ENCODE peak calls at places on chromosomes 3 and 15, in eight cellular contexts. One of them, this sample, is unnamed.
A peak's percentile ranks its signal among the peaks of the same experiment; 100 is the strongest.

GRCh38 chr3:188749010-188749617 is 422.7 kb upstream of the TPRG1 start:
- DNase-seq in fibroblast of the aortic adventitia: no peak
- DNase-seq in lower lobe of right lung: no peak
- DNase-seq in NCI-H510A treated with DMSO at 0.1 percent for 48 hours: no peak
- DNase-seq in GM19239: no peak
- DNase-seq in left kidney: peak; percentile 28
- DNase-seq in left colon: no peak
- DNase-seq in brain microvascular endothelial cell: no peak
- DNase-seq in this sample: no peak

GRCh38 chr15:101150723-101151040 is 101.2 kb downstream of the CHSY1 start:
- DNase-seq in fibroblast of the aortic adventitia: no peak
- DNase-seq in lower lobe of right lung: peak; percentile 4
- DNase-seq in NCI-H510A treated with DMSO at 0.1 percent for 48 hours: no peak
- DNase-seq in GM19239: no peak
- DNase-seq in left kidney: no peak
- DNase-seq in left colon: no peak
- DNase-seq in brain microvascular endothelial cell: no peak
- DNase-seq in this sample: no peak

GRCh38 chr3:75295013-75295412 is 369.1 kb upstream of the FRG2C start:
- DNase-seq in fibroblast of the aortic adventitia: no peak
- DNase-seq in lower lobe of right lung: no peak
- DNase-seq in NCI-H510A treated with DMSO at 0.1 percent for 48 hours: peak; percentile 8
- DNase-seq in GM19239: no peak
- DNase-seq in left kidney: peak; percentile 29
- DNase-seq in left colon: no peak
- DNase-seq in brain microvascular endothelial cell: no peak
- DNase-seq in this sample: no peak

GRCh38 chr3:71857926-71858325 is 73.0 kb upstream of the PROK2 start:
- DNase-seq in fibroblast of the aortic adventitia: no peak
- DNase-seq in lower lobe of right lung: no peak
- DNase-seq in NCI-H510A treated with DMSO at 0.1 percent for 48 hours: no peak
- DNase-seq in GM19239: no peak
- DNase-seq in left kidney: no peak
- DNase-seq in left colon: no peak
- DNase-seq in brain microvascular endothelial cell: no peak
- DNase-seq in this sample: no peak

GRCh38 chr15:79091204-79091867 is 756 bp upstream of the RASGRF1 start:
- DNase-seq in fibroblast of the aortic adventitia: no peak
- DNase-seq in lower lobe of right lung: no peak
- DNase-seq in NCI-H510A treated with DMSO at 0.1 percent for 48 hours: peak; percentile 7
- DNase-seq in GM19239: no peak
- DNase-seq in left kidney: peak; percentile 56
- DNase-seq in left colon: no peak
- DNase-seq in brain microvascular endothelial cell: no peak
- DNase-seq in this sample: peak; percentile 35

GRCh38 chr15:58457466-58457965 is 25.7 kb downstream of the LIPC start:
- DNase-seq in fibroblast of the aortic adventitia: peak; percentile 71
- DNase-seq in lower lobe of right lung: no peak
- DNase-seq in NCI-H510A treated with DMSO at 0.1 percent for 48 hours: no peak
- DNase-seq in GM19239: peak; percentile 30
- DNase-seq in left kidney: no peak
- DNase-seq in left colon: no peak
- DNase-seq in brain microvascular endothelial cell: peak; percentile 74
- DNase-seq in this sample: no peak

GRCh38 chr3:14691239-14691638 is 16.3 kb downstream of the C3orf20 start:
- DNase-seq in fibroblast of the aortic adventitia: no peak
- DNase-seq in lower lobe of right lung: no peak
- DNase-seq in NCI-H510A treated with DMSO at 0.1 percent for 48 hours: no peak
- DNase-seq in GM19239: no peak
- DNase-seq in left kidney: no peak
- DNase-seq in left colon: no peak
- DNase-seq in brain microvascular endothelial cell: no peak
- DNase-seq in this sample: no peak

GRCh38 chr3:171348121-171348520 is 112.1 kb downstream of the TNIK start:
- DNase-seq in fibroblast of the aortic adventitia: peak; percentile 45
- DNase-seq in lower lobe of right lung: no peak
- DNase-seq in NCI-H510A treated with DMSO at 0.1 percent for 48 hours: no peak
- DNase-seq in GM19239: no peak
- DNase-seq in left kidney: peak; percentile 16
- DNase-seq in left colon: no peak
- DNase-seq in brain microvascular endothelial cell: peak; percentile 20
- DNase-seq in this sample: no peak

GRCh38 chr3:73669268-73669667 is 44.5 kb upstream of the PDZRN3 start:
- DNase-seq in fibroblast of the aortic adventitia: peak; percentile 36
- DNase-seq in lower lobe of right lung: no peak
- DNase-seq in NCI-H510A treated with DMSO at 0.1 percent for 48 hours: no peak
- DNase-seq in GM19239: no peak
- DNase-seq in left kidney: no peak
- DNase-seq in left colon: no peak
- DNase-seq in brain microvascular endothelial cell: peak; percentile 50
- DNase-seq in this sample: no peak

GRCh38 chr15:80776420-80777045 is 2.6 kb upstream of the CEMIP start:
- DNase-seq in fibroblast of the aortic adventitia: peak; percentile 84
- DNase-seq in lower lobe of right lung: peak; percentile 66
- DNase-seq in NCI-H510A treated with DMSO at 0.1 percent for 48 hours: peak; percentile 62
- DNase-seq in GM19239: peak; percentile 72
- DNase-seq in left kidney: peak; percentile 89
- DNase-seq in left colon: peak; percentile 71
- DNase-seq in brain microvascular endothelial cell: peak; percentile 80
- DNase-seq in this sample: no peak

GRCh38 chr3:103684956-103685355 is 1250.1 kb downstream of the ZPLD1 start:
- DNase-seq in fibroblast of the aortic adventitia: no peak
- DNase-seq in lower lobe of right lung: no peak
- DNase-seq in NCI-H510A treated with DMSO at 0.1 percent for 48 hours: no peak
- DNase-seq in GM19239: no peak
- DNase-seq in left kidney: peak; percentile 11
- DNase-seq in left colon: no peak
- DNase-seq in brain microvascular endothelial cell: no peak
- DNase-seq in this sample: no peak

GRCh38 chr3:4689021-4689420 is 195.9 kb downstream of the ITPR1 start:
- DNase-seq in fibroblast of the aortic adventitia: no peak
- DNase-seq in lower lobe of right lung: no peak
- DNase-seq in NCI-H510A treated with DMSO at 0.1 percent for 48 hours: no peak
- DNase-seq in GM19239: no peak
- DNase-seq in left kidney: no peak
- DNase-seq in left colon: no peak
- DNase-seq in brain microvascular endothelial cell: no peak
- DNase-seq in this sample: no peak

GRCh38 chr3:12785096-12785495 is 11.4 kb upstream of the CAND2 start:
- DNase-seq in fibroblast of the aortic adventitia: no peak
- DNase-seq in lower lobe of right lung: no peak
- DNase-seq in NCI-H510A treated with DMSO at 0.1 percent for 48 hours: no peak
- DNase-seq in GM19239: no peak
- DNase-seq in left kidney: no peak
- DNase-seq in left colon: no peak
- DNase-seq in brain microvascular endothelial cell: no peak
- DNase-seq in this sample: no peak

GRCh38 chr3:73772599-73772998 is 147.9 kb upstream of the PDZRN3 start:
- DNase-seq in fibroblast of the aortic adventitia: no peak
- DNase-seq in lower lobe of right lung: no peak
- DNase-seq in NCI-H510A treated with DMSO at 0.1 percent for 48 hours: no peak
- DNase-seq in GM19239: no peak
- DNase-seq in left kidney: peak; percentile 37
- DNase-seq in left colon: no peak
- DNase-seq in brain microvascular endothelial cell: no peak
- DNase-seq in this sample: no peak

GRCh38 chr3:134277271-134277670 is 26.6 kb upstream of the RYK start:
- DNase-seq in fibroblast of the aortic adventitia: no peak
- DNase-seq in lower lobe of right lung: no peak
- DNase-seq in NCI-H510A treated with DMSO at 0.1 percent for 48 hours: no peak
- DNase-seq in GM19239: no peak
- DNase-seq in left kidney: peak; percentile 50
- DNase-seq in left colon: no peak
- DNase-seq in brain microvascular endothelial cell: no peak
- DNase-seq in this sample: no peak

GRCh38 chr3:109098245-109098644 is 19.7 kb downstream of the MORC1 start:
- DNase-seq in fibroblast of the aortic adventitia: no peak
- DNase-seq in lower lobe of right lung: no peak
- DNase-seq in NCI-H510A treated with DMSO at 0.1 percent for 48 hours: peak; percentile 22
- DNase-seq in GM19239: no peak
- DNase-seq in left kidney: peak; percentile 67
- DNase-seq in left colon: no peak
- DNase-seq in brain microvascular endothelial cell: no peak
- DNase-seq in this sample: no peak

GRCh38 chr3:58434990-58435389 is 1.4 kb upstream of the PDHB start:
- DNase-seq in fibroblast of the aortic adventitia: peak; percentile 86
- DNase-seq in lower lobe of right lung: no peak
- DNase-seq in NCI-H510A treated with DMSO at 0.1 percent for 48 hours: no peak
- DNase-seq in GM19239: no peak
- DNase-seq in left kidney: no peak
- DNase-seq in left colon: no peak
- DNase-seq in brain microvascular endothelial cell: peak; percentile 32
- DNase-seq in this sample: no peak

GRCh38 chr3:115651599-115651998 is 28.3 kb downstream of the GAP43 start:
- DNase-seq in fibroblast of the aortic adventitia: no peak
- DNase-seq in lower lobe of right lung: no peak
- DNase-seq in NCI-H510A treated with DMSO at 0.1 percent for 48 hours: no peak
- DNase-seq in GM19239: no peak
- DNase-seq in left kidney: no peak
- DNase-seq in left colon: no peak
- DNase-seq in brain microvascular endothelial cell: no peak
- DNase-seq in this sample: no peak

GRCh38 chr15:71532994-71533393 is 277.4 kb upstream of the NR2E3 start:
- DNase-seq in fibroblast of the aortic adventitia: peak; percentile 49
- DNase-seq in lower lobe of right lung: no peak
- DNase-seq in NCI-H510A treated with DMSO at 0.1 percent for 48 hours: peak; percentile 6
- DNase-seq in GM19239: peak; percentile 9
- DNase-seq in left kidney: peak; percentile 26
- DNase-seq in left colon: no peak
- DNase-seq in brain microvascular endothelial cell: peak; percentile 15
- DNase-seq in this sample: no peak

GRCh38 chr3:131794766-131795381 is 239.9 kb downstream of the CPNE4 start:
- DNase-seq in fibroblast of the aortic adventitia: peak; percentile 80
- DNase-seq in lower lobe of right lung: no peak
- DNase-seq in NCI-H510A treated with DMSO at 0.1 percent for 48 hours: peak; percentile 47
- DNase-seq in GM19239: peak; percentile 23
- DNase-seq in left kidney: peak; percentile 69
- DNase-seq in left colon: no peak
- DNase-seq in brain microvascular endothelial cell: peak; percentile 54
- DNase-seq in this sample: no peak

GRCh38 chr15:74964794-74965193 is 8.2 kb upstream of the RPP25 start:
- DNase-seq in fibroblast of the aortic adventitia: no peak
- DNase-seq in lower lobe of right lung: no peak
- DNase-seq in NCI-H510A treated with DMSO at 0.1 percent for 48 hours: no peak
- DNase-seq in GM19239: no peak
- DNase-seq in left kidney: peak; percentile 37
- DNase-seq in left colon: no peak
- DNase-seq in brain microvascular endothelial cell: peak; percentile 39
- DNase-seq in this sample: no peak

GRCh38 chr3:55169161-55169560 is 241.3 kb upstream of the LRTM1 start:
- DNase-seq in fibroblast of the aortic adventitia: no peak
- DNase-seq in lower lobe of right lung: no peak
- DNase-seq in NCI-H510A treated with DMSO at 0.1 percent for 48 hours: no peak
- DNase-seq in GM19239: no peak
- DNase-seq in left kidney: no peak
- DNase-seq in left colon: no peak
- DNase-seq in brain microvascular endothelial cell: no peak
- DNase-seq in this sample: no peak

GRCh38 chr3:126487151-126487771 is 11.6 kb upstream of the ZXDC start:
- DNase-seq in fibroblast of the aortic adventitia: no peak
- DNase-seq in lower lobe of right lung: peak; percentile 49
- DNase-seq in NCI-H510A treated with DMSO at 0.1 percent for 48 hours: no peak
- DNase-seq in GM19239: no peak
- DNase-seq in left kidney: peak; percentile 58
- DNase-seq in left colon: no peak
- DNase-seq in brain microvascular endothelial cell: no peak
- DNase-seq in this sample: no peak

GRCh38 chr3:184429786-184430185 is 49.9 kb downstream of the CHRD start:
- DNase-seq in fibroblast of the aortic adventitia: no peak
- DNase-seq in lower lobe of right lung: no peak
- DNase-seq in NCI-H510A treated with DMSO at 0.1 percent for 48 hours: no peak
- DNase-seq in GM19239: no peak
- DNase-seq in left kidney: no peak
- DNase-seq in left colon: no peak
- DNase-seq in brain microvascular endothelial cell: no peak
- DNase-seq in this sample: no peak

GRCh38 chr3:189787622-189788021 is 156.4 kb downstream of the TP63 start:
- DNase-seq in fibroblast of the aortic adventitia: peak; percentile 58
- DNase-seq in lower lobe of right lung: no peak
- DNase-seq in NCI-H510A treated with DMSO at 0.1 percent for 48 hours: no peak
- DNase-seq in GM19239: no peak
- DNase-seq in left kidney: no peak
- DNase-seq in left colon: no peak
- DNase-seq in brain microvascular endothelial cell: peak; percentile 8
- DNase-seq in this sample: no peak

GRCh38 chr3:175129126-175129525 is 270.0 kb downstream of the NAALADL2 start:
- DNase-seq in fibroblast of the aortic adventitia: peak; percentile 16
- DNase-seq in lower lobe of right lung: no peak
- DNase-seq in NCI-H510A treated with DMSO at 0.1 percent for 48 hours: no peak
- DNase-seq in GM19239: no peak
- DNase-seq in left kidney: no peak
- DNase-seq in left colon: no peak
- DNase-seq in brain microvascular endothelial cell: no peak
- DNase-seq in this sample: no peak

GRCh38 chr3:16604433-16604832 is 790 bp downstream of the DAZL start:
- DNase-seq in fibroblast of the aortic adventitia: no peak
- DNase-seq in lower lobe of right lung: no peak
- DNase-seq in NCI-H510A treated with DMSO at 0.1 percent for 48 hours: no peak
- DNase-seq in GM19239: no peak
- DNase-seq in left kidney: no peak
- DNase-seq in left colon: no peak
- DNase-seq in brain microvascular endothelial cell: no peak
- DNase-seq in this sample: no peak

GRCh38 chr15:56918907-56919707 is 663 bp downstream of the TCF12 start:
- DNase-seq in fibroblast of the aortic adventitia: peak; percentile 67
- DNase-seq in lower lobe of right lung: peak; percentile 73
- DNase-seq in NCI-H510A treated with DMSO at 0.1 percent for 48 hours: peak; percentile 26
- DNase-seq in GM19239: peak; percentile 62
- DNase-seq in left kidney: peak; percentile 80
- DNase-seq in left colon: peak; percentile 45
- DNase-seq in brain microvascular endothelial cell: peak; percentile 51
- DNase-seq in this sample: no peak

GRCh38 chr3:125386811-125387210 is 11.7 kb upstream of the ZNF148 start:
- DNase-seq in fibroblast of the aortic adventitia: peak; percentile 87
- DNase-seq in lower lobe of right lung: no peak
- DNase-seq in NCI-H510A treated with DMSO at 0.1 percent for 48 hours: no peak
- DNase-seq in GM19239: no peak
- DNase-seq in left kidney: no peak
- DNase-seq in left colon: no peak
- DNase-seq in brain microvascular endothelial cell: peak; percentile 47
- DNase-seq in this sample: no peak

GRCh38 chr15:68052431-68052830 is 1.7 kb upstream of the PIAS1 start:
- DNase-seq in fibroblast of the aortic adventitia: no peak
- DNase-seq in lower lobe of right lung: no peak
- DNase-seq in NCI-H510A treated with DMSO at 0.1 percent for 48 hours: no peak
- DNase-seq in GM19239: no peak
- DNase-seq in left kidney: no peak
- DNase-seq in left colon: no peak
- DNase-seq in brain microvascular endothelial cell: no peak
- DNase-seq in this sample: no peak

GRCh38 chr15:89128320-89129122 is 40.3 kb downstream of the ABHD2 start:
- DNase-seq in fibroblast of the aortic adventitia: no peak
- DNase-seq in lower lobe of right lung: no peak
- DNase-seq in NCI-H510A treated with DMSO at 0.1 percent for 48 hours: no peak
- DNase-seq in GM19239: no peak
- DNase-seq in left kidney: no peak
- DNase-seq in left colon: no peak
- DNase-seq in brain microvascular endothelial cell: no peak
- DNase-seq in this sample: no peak

GRCh38 chr15:100885116-100885515 is 5.5 kb downstream of the ALDH1A3 start:
- DNase-seq in fibroblast of the aortic adventitia: no peak
- DNase-seq in lower lobe of right lung: no peak
- DNase-seq in NCI-H510A treated with DMSO at 0.1 percent for 48 hours: no peak
- DNase-seq in GM19239: no peak
- DNase-seq in left kidney: no peak
- DNase-seq in left colon: no peak
- DNase-seq in brain microvascular endothelial cell: no peak
- DNase-seq in this sample: no peak

GRCh38 chr15:58458076-58458475 is 26.3 kb downstream of the LIPC start:
- DNase-seq in fibroblast of the aortic adventitia: no peak
- DNase-seq in lower lobe of right lung: no peak
- DNase-seq in NCI-H510A treated with DMSO at 0.1 percent for 48 hours: no peak
- DNase-seq in GM19239: no peak
- DNase-seq in left kidney: peak; percentile 47
- DNase-seq in left colon: peak; percentile 62
- DNase-seq in brain microvascular endothelial cell: no peak
- DNase-seq in this sample: no peak

GRCh38 chr15:62739082-62739481 is 303.5 kb upstream of the TPM1 start:
- DNase-seq in fibroblast of the aortic adventitia: peak; percentile 50
- DNase-seq in lower lobe of right lung: no peak
- DNase-seq in NCI-H510A treated with DMSO at 0.1 percent for 48 hours: no peak
- DNase-seq in GM19239: no peak
- DNase-seq in left kidney: no peak
- DNase-seq in left colon: no peak
- DNase-seq in brain microvascular endothelial cell: peak; percentile 58
- DNase-seq in this sample: no peak

This sample was measured in coronary artery.